ENCODE peak calls at places on chromosomes 11 and 22, in nine cellular contexts. P is transverse colon, J is cardiac muscle cell, S is left ventricle myocardium inferior, O is mucosa of descending colon, E is GM23248, V is heart right ventricle, D is aorta, M is body of pancreas. G is an unnamed sample. For H3K4me1, the result is how much of the 10 kb centered on the place peaks cover.

GRCh38 chr11:41309111-41309522 is 150.3 kb downstream of the LRRC4C start:
- DNase-seq in P (no peak), J (no peak), S (no peak), O (no peak), E (no peak), V (no peak), D (no peak), M (no peak), G (no peak)

GRCh38 chr11:68440254-68440653 is 20.3 kb upstream of the PPP6R3 start:
- DNase-seq in P (no peak), J (peak), S (no peak), O (no peak), E (no peak), V (no peak), D (no peak), M (no peak), G (no peak)

GRCh38 chr11:26623076-26623666 is 51.1 kb upstream of the MUC15 start:
- DNase-seq in P (no peak), J (peak), S (no peak), O (no peak), E (peak), V (no peak), D (no peak), M (no peak), G (no peak)

GRCh38 chr22:43000441-43001175 is 14.3 kb downstream of the PACSIN2 start:
- DNase-seq in P (no peak), J (peak), S (no peak), O (no peak), E (peak), V (no peak), D (no peak), M (no peak), G (no peak)

GRCh38 chr11:85756401-85757200 is 54.3 kb downstream of the SYTL2 start:
- DNase-seq in P (peak), J (no peak), S (no peak), O (no peak), E (no peak), V (no peak), D (no peak), M (no peak), G (no peak)

GRCh38 chr11:59669611-59670009 is 773 bp upstream of the PATL1 start:
- DNase-seq in P (peak), J (peak), S (peak), O (peak), E (peak), V (peak), D (no peak), M (no peak), G (no peak)

GRCh38 chr11:88435405-88435804 is 97.9 kb upstream of the CTSC start:
- DNase-seq in P (no peak), J (no peak), S (no peak), O (no peak), E (no peak), V (no peak), D (no peak), M (no peak), G (no peak)

GRCh38 chr11:64234840-64235379 is 526 bp downstream of the VEGFB start:
- DNase-seq in P (peak), J (peak), S (peak), O (peak), E (peak), V (peak), D (peak), M (peak), G (peak)

GRCh38 chr22:16915711-16916110 is 90.5 kb upstream of the XKR3 start:
- DNase-seq in P (no peak), J (no peak), S (no peak), O (no peak), E (peak), V (no peak), D (no peak), M (no peak), G (no peak)

GRCh38 chr11:9380773-9381172 is 3.7 kb upstream of the IPO7 start:
- DNase-seq in P (no peak), J (no peak), S (peak), O (no peak), E (no peak), V (no peak), D (no peak), M (no peak), G (no peak)

GRCh38 chr11:10486161-10486840 is 31.2 kb downstream of the AMPD3 start:
- DNase-seq in P (no peak), J (no peak), S (no peak), O (no peak), E (no peak), V (no peak), D (no peak), M (no peak), G (no peak)

GRCh38 chr11:46543564-46543963 is 50.3 kb downstream of the AMBRA1 start:
- DNase-seq in P (no peak), J (no peak), S (no peak), O (no peak), E (no peak), V (no peak), D (no peak), M (no peak), G (no peak)

DNA sequence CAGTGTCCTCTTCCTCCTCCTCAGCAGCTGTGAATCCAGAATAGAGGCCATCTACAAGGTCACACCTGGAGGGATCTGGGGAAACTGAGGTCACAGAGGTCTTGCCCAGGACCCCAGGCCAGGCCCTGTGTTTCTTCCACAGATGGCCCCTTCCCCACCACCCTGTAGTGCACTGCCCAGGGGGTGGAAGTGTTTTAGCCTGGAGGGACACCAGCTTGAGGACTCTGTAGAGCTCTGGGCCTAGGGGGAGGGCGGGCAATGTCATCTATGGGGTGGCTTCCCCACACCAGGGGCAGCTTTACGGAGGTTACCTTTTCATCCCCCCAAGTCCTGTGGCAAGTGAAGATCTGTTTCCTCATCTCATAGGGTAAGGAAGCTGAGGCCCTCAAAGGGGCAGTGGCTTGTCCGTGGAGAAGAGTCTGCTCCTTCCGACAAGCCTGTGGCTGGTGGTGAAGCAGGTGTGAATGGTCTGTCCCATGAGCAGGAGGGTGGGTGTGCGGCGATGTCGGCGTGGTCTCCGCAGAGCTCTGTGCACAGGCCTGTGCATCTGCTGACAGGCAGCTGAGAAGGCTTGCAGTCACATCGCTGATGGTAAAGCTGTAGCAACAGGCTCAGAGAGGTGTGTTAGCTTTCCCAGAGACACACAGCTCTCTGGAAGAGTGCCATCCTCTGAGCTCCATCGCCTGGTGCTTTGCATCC is 74.1 kb upstream of the WNT7B start:
- DNase-seq in P (peak), J (no peak), S (peak), O (peak), E (no peak), V (no peak), D (peak), M (no peak), G (no peak)
- H3K4me1 ChIP-seq in P (half or more), J (under half), S (half or more), O (under half), E (under half), V (half or more), D (under half), M (half or more), G (under half)

GRCh38 chr11:16612234-16612571 is 126.2 kb upstream of the C11orf58 start:
- DNase-seq in P (no peak), J (no peak), S (no peak), O (no peak), E (no peak), V (no peak), D (no peak), M (no peak), G (no peak)
- H3K4me3 ChIP-seq in P (no peak), J (no peak), S (peak), O (no peak), E (no peak), V (peak), D (no peak), M (no peak), G (no peak)

DNA sequence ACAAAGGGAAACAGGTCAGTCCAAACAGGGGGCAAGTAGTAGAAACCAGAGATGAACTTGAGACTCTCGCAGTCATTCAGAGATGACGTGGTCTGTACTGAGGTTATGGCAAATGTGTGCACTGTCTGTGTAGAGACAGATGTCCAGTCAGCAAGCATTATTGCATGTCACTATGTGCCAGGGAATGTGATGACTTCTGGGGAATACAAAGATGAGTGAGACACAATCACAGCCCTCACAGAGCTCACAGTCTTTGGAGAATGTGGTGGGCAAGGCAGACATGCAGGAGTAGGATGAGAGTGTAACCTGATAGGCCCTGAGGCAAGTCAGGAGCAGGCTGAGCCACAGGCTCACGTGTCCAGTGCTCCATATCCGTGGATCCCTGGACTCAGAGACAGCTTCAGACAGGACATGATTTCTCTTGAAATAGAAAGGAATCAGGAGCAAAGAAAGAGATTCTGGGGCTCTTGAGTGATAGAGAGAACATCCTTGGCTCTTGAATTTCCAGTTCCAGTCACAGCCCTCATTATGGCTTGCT is 550.7 kb downstream of the ETS1 start:
- DNase-seq in P (no peak), J (no peak), S (no peak), O (no peak), E (peak), V (no peak), D (no peak), M (no peak), G (peak)
- H3K4me1 ChIP-seq in P (under half), J (under half), S (under half), O (under half), E (under half), V (under half), D (under half), M (under half), G (half or more)

DNA sequence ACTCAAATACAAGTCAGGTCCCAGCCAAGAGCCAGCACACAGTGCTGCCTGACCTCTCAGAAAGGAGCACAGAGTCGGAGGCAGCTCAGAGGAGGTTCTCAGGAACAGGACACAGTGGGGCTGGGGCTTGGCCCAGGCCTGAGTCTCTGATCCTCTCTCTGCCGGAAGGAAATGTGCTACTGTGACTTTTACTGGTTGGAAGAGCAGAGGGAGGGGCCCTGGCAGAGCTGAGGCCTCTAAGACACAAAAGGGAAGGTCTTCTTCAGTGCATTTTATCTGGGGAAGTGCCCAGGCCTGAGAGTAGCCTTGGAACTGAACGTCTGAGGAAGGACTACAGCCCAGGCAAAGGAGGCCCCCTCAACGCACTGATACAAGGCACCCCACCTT is 16.2 kb upstream of the CASTOR1 start:
- DNase-seq in P (peak), J (peak), S (peak), O (peak), E (peak), V (peak), D (peak), M (peak), G (peak)
- H3K4me3 ChIP-seq in P (no peak), J (no peak), S (peak), O (no peak), E (no peak), V (no peak), D (no peak), M (no peak), G (peak)

GRCh38 chr11:4066960-4067359 is 27.6 kb upstream of the RRM1 start:
- DNase-seq in P (no peak), J (no peak), S (no peak), O (no peak), E (no peak), V (no peak), D (no peak), M (no peak), G (no peak)
- H3K4me1 ChIP-seq in P (half or more), J (under half), S (under half), O (under half), E (under half), V (under half), D (under half), M (under half), G (under half)

GRCh38 chr11:60985991-60986915 is 14.8 kb downstream of the CD6 start:
- DNase-seq in P (peak), J (peak), S (no peak), O (peak), E (peak), V (no peak), D (peak), M (peak), G (peak)
- H3K4me3 ChIP-seq in P (no peak), J (no peak), S (no peak), O (no peak), E (no peak), V (no peak), D (no peak), M (no peak), G (peak)

G was measured in CD4-positive, CD25-positive, alpha-beta regulatory T cell.